ENCODE peak calls at places on chromosome 13, in seven cellular contexts. One of them, this sample, is unnamed.

GRCh38 chr13:75550159-75550567 is 572 bp downstream of the UCHL3 start:
- DNase-seq in K562: peak
- DNase-seq in H1: no peak
- DNase-seq in HepG2: peak
- DNase-seq in SK-N-SH: peak
- DNase-seq in GM12878: no peak
- DNase-seq in GM12891: no peak
- DNase-seq in this sample: no peak

GRCh38 chr13:21022056-21022693 is 39.2 kb downstream of the LATS2 start:
- DNase-seq in K562: no peak
- DNase-seq in H1: no peak
- DNase-seq in HepG2: peak
- DNase-seq in SK-N-SH: no peak
- DNase-seq in GM12878: no peak
- DNase-seq in GM12891: no peak
- DNase-seq in this sample: no peak

GRCh38 chr13:79987323-79987722 is 353.6 kb downstream of the SPRY2 start:
- DNase-seq in K562: no peak
- DNase-seq in H1: no peak
- DNase-seq in HepG2: no peak
- DNase-seq in SK-N-SH: no peak
- DNase-seq in GM12878: no peak
- DNase-seq in GM12891: no peak
- DNase-seq in this sample: no peak

GRCh38 chr13:93409816-93410215 is 183.2 kb downstream of the GPC6 start:
- DNase-seq in K562: no peak
- DNase-seq in H1: no peak
- DNase-seq in HepG2: no peak
- DNase-seq in SK-N-SH: no peak
- DNase-seq in GM12878: no peak
- DNase-seq in GM12891: no peak
- DNase-seq in this sample: no peak

GRCh38 chr13:80379245-80379644 is 38.3 kb upstream of the SPRY2 start:
- DNase-seq in K562: no peak
- DNase-seq in H1: no peak
- DNase-seq in HepG2: no peak
- DNase-seq in SK-N-SH: no peak
- DNase-seq in GM12878: no peak
- DNase-seq in GM12891: no peak
- DNase-seq in this sample: no peak

GRCh38 chr13:91236942-91237341 is 110.5 kb upstream of the MIR17HG start:
- DNase-seq in K562: no peak
- DNase-seq in H1: no peak
- DNase-seq in HepG2: no peak
- DNase-seq in SK-N-SH: no peak
- DNase-seq in GM12878: no peak
- DNase-seq in GM12891: no peak
- DNase-seq in this sample: no peak

GRCh38 chr13:104011505-104012270 is 945.5 kb upstream of the SLC10A2 start:
- DNase-seq in K562: no peak
- DNase-seq in H1: no peak
- DNase-seq in HepG2: no peak
- DNase-seq in SK-N-SH: no peak
- DNase-seq in GM12878: no peak
- DNase-seq in GM12891: no peak
- DNase-seq in this sample: no peak

GRCh38 chr13:20831254-20831653 is 57.5 kb upstream of the EEF1AKMT1 start:
- DNase-seq in K562: no peak
- DNase-seq in H1: no peak
- DNase-seq in HepG2: no peak
- DNase-seq in SK-N-SH: no peak
- DNase-seq in GM12878: no peak
- DNase-seq in GM12891: no peak
- DNase-seq in this sample: no peak

GRCh38 chr13:111905609-111905945 is 161.4 kb upstream of the SOX1 start:
- DNase-seq in K562: no peak
- DNase-seq in H1: no peak
- DNase-seq in HepG2: no peak
- DNase-seq in SK-N-SH: no peak
- DNase-seq in GM12878: no peak
- DNase-seq in GM12891: no peak
- DNase-seq in this sample: no peak

GRCh38 chr13:73096173-73097117 is 37.6 kb downstream of the KLF5 start:
- DNase-seq in K562: no peak
- DNase-seq in H1: no peak
- DNase-seq in HepG2: peak
- DNase-seq in SK-N-SH: no peak
- DNase-seq in GM12878: no peak
- DNase-seq in GM12891: no peak
- DNase-seq in this sample: no peak

GRCh38 chr13:35512271-35512920 is 35.9 kb upstream of the MAB21L1 start:
- DNase-seq in K562: no peak
- DNase-seq in H1: no peak
- DNase-seq in HepG2: no peak
- DNase-seq in SK-N-SH: no peak
- DNase-seq in GM12878: no peak
- DNase-seq in GM12891: no peak
- DNase-seq in this sample: no peak

GRCh38 chr13:75151081-75151643 is 330.8 kb downstream of the TBC1D4 start:
- DNase-seq in K562: no peak
- DNase-seq in H1: no peak
- DNase-seq in HepG2: no peak
- DNase-seq in SK-N-SH: no peak
- DNase-seq in GM12878: no peak
- DNase-seq in GM12891: no peak
- DNase-seq in this sample: no peak

GRCh38 chr13:40152145-40152544 is 496.7 kb downstream of the COG6 start:
- DNase-seq in K562: no peak
- DNase-seq in H1: no peak
- DNase-seq in HepG2: no peak
- DNase-seq in SK-N-SH: no peak
- DNase-seq in GM12878: no peak
- DNase-seq in GM12891: no peak
- DNase-seq in this sample: no peak

GRCh38 chr13:98169331-98169730 is 7.7 kb downstream of the RNF113B start:
- DNase-seq in K562: no peak
- DNase-seq in H1: no peak
- DNase-seq in HepG2: no peak
- DNase-seq in SK-N-SH: no peak
- DNase-seq in GM12878: no peak
- DNase-seq in GM12891: no peak
- DNase-seq in this sample: no peak

GRCh38 chr13:97629601-97630272 is 195.8 kb downstream of the RAP2A start:
- DNase-seq in K562: no peak
- DNase-seq in H1: no peak
- DNase-seq in HepG2: no peak
- DNase-seq in SK-N-SH: no peak
- DNase-seq in GM12878: no peak
- DNase-seq in GM12891: no peak
- DNase-seq in this sample: no peak

GRCh38 chr13:101415358-101416174 is 742 bp downstream of the NALCN start:
- DNase-seq in K562: no peak
- DNase-seq in H1: peak
- DNase-seq in HepG2: no peak
- DNase-seq in SK-N-SH: no peak
- DNase-seq in GM12878: no peak
- DNase-seq in GM12891: no peak
- DNase-seq in this sample: no peak

GRCh38 chr13:113823771-113824170 is 40.1 kb downstream of the GAS6 start:
- DNase-seq in K562: no peak
- DNase-seq in H1: no peak
- DNase-seq in HepG2: no peak
- DNase-seq in SK-N-SH: no peak
- DNase-seq in GM12878: no peak
- DNase-seq in GM12891: no peak
- DNase-seq in this sample: no peak

GRCh38 chr13:99312493-99312883 is 5.3 kb upstream of the GPR183 start:
- DNase-seq in K562: no peak
- DNase-seq in H1: no peak
- DNase-seq in HepG2: no peak
- DNase-seq in SK-N-SH: peak
- DNase-seq in GM12878: no peak
- DNase-seq in GM12891: no peak
- DNase-seq in this sample: no peak

GRCh38 chr13:35388979-35389378 is 87.5 kb downstream of the MAB21L1 start:
- DNase-seq in K562: no peak
- DNase-seq in H1: no peak
- DNase-seq in HepG2: no peak
- DNase-seq in SK-N-SH: peak
- DNase-seq in GM12878: no peak
- DNase-seq in GM12891: no peak
- DNase-seq in this sample: no peak

GRCh38 chr13:41402695-41403511 is 54.4 kb upstream of the RGCC start:
- DNase-seq in K562: peak
- DNase-seq in H1: peak
- DNase-seq in HepG2: peak
- DNase-seq in SK-N-SH: no peak
- DNase-seq in GM12878: no peak
- DNase-seq in GM12891: no peak
- DNase-seq in this sample: no peak

GRCh38 chr13:45297456-45298205 is 43.4 kb downstream of the TPT1 start:
- DNase-seq in K562: no peak
- DNase-seq in H1: no peak
- DNase-seq in HepG2: no peak
- DNase-seq in SK-N-SH: no peak
- DNase-seq in GM12878: no peak
- DNase-seq in GM12891: no peak
- DNase-seq in this sample: no peak

GRCh38 chr13:75936791-75937190 is 300.7 kb downstream of the LMO7 start:
- DNase-seq in K562: no peak
- DNase-seq in H1: no peak
- DNase-seq in HepG2: no peak
- DNase-seq in SK-N-SH: no peak
- DNase-seq in GM12878: no peak
- DNase-seq in GM12891: no peak
- DNase-seq in this sample: no peak

DNA sequence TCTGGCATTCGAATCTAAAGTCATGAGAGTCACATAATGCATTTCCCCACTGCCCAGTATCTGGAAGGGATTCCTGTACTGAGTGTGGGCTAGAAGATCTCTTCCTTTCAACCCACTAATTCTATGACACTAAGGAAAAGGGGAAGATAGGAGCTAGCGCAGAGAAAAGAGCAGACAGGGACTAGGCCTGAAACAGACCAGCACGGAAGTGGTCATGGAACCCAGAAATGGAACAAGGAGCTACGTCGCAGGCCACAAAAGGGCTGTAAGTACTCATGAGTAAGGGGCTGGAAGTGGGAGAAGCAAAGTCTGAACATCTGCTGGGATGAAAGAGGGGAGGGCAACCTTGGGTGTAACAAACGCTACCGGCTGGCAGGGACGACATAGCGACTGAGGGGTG is 8.6 kb downstream of the ABCC4 start:
- DNase-seq in K562: no peak
- DNase-seq in H1: no peak
- DNase-seq in HepG2: no peak
- DNase-seq in SK-N-SH: no peak
- DNase-seq in GM12878: no peak
- DNase-seq in GM12891: no peak
- DNase-seq in this sample: no peak
- TF ChIP-seq POLR2AphosphoS5 in K562: no peak
- TF ChIP-seq POLR2AphosphoS5 in H1: no peak
- TF ChIP-seq POLR2AphosphoS5 in HepG2: no peak
- TF ChIP-seq POLR2AphosphoS5 in SK-N-SH: no peak
- TF ChIP-seq POLR2AphosphoS5 in GM12878: no peak
- TF ChIP-seq POLR2AphosphoS5 in GM12891: no peak
- TF ChIP-seq POLR2AphosphoS5 in this sample: no peak

GRCh38 chr13:50119593-50119992 is 104.3 kb downstream of the KCNRG start:
- DNase-seq in K562: peak
- DNase-seq in H1: no peak
- DNase-seq in HepG2: no peak
- DNase-seq in SK-N-SH: peak
- DNase-seq in GM12878: no peak
- DNase-seq in GM12891: no peak
- DNase-seq in this sample: no peak
- TF ChIP-seq TAF1 in K562: no peak
- TF ChIP-seq TAF1 in H1: no peak
- TF ChIP-seq TAF1 in HepG2: no peak
- TF ChIP-seq TAF1 in SK-N-SH: no peak
- TF ChIP-seq TAF1 in GM12878: no peak
- TF ChIP-seq TAF1 in GM12891: no peak
- TF ChIP-seq TAF1 in this sample: no peak

GRCh38 chr13:26984337-26984736 is 187.3 kb downstream of the USP12 start:
- DNase-seq in K562: no peak
- DNase-seq in H1: no peak
- DNase-seq in HepG2: no peak
- DNase-seq in SK-N-SH: no peak
- DNase-seq in GM12878: no peak
- DNase-seq in GM12891: no peak
- DNase-seq in this sample: no peak

GRCh38 chr13:26988059-26988769 is 183.4 kb downstream of the USP12 start:
- DNase-seq in K562: peak
- DNase-seq in H1: no peak
- DNase-seq in HepG2: peak
- DNase-seq in SK-N-SH: no peak
- DNase-seq in GM12878: no peak
- DNase-seq in GM12891: no peak
- DNase-seq in this sample: no peak

GRCh38 chr13:26987614-26988013 is 184.0 kb downstream of the USP12 start:
- DNase-seq in K562: no peak
- DNase-seq in H1: no peak
- DNase-seq in HepG2: no peak
- DNase-seq in SK-N-SH: no peak
- DNase-seq in GM12878: no peak
- DNase-seq in GM12891: no peak
- DNase-seq in this sample: no peak

GRCh38 chr13:26983533-26984315 is 187.9 kb downstream of the USP12 start:
- DNase-seq in K562: no peak
- DNase-seq in H1: no peak
- DNase-seq in HepG2: no peak
- DNase-seq in SK-N-SH: no peak
- DNase-seq in GM12878: no peak
- DNase-seq in GM12891: no peak
- DNase-seq in this sample: no peak

DNA sequence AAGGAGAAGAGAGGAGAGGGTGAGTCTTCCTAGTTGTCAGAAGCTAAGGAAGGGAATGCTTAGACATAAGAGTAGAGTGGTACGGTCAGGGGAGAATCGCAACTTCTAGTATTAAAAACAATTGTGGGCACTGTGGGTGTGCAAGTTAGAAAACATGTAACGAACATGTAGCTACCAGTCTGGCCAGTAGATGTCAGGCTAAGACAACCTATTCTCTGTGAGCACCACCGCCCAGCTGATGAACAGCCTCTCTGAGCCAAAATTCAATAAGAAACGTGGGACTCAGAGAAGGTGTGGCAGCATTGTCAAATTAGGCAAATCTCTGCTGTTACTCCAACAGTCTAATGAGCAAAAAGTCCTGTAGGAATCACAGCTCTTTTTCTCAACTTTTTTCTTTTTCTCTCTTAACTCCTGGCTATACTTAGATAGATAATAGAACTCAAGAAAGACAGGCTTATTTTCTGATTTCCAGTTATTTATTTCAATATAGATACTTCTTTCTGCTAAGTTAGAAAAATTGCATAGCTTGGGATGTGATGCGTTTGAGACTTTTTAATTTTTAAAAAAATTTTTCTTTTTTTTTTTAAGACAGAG is 186.2 kb downstream of the USP12 start:
- DNase-seq in K562: peak
- DNase-seq in H1: peak
- DNase-seq in HepG2: peak
- DNase-seq in SK-N-SH: peak
- DNase-seq in GM12878: peak
- DNase-seq in GM12891: peak
- DNase-seq in this sample: peak
- TF ChIP-seq POLR2AphosphoS5 in K562: no peak
- TF ChIP-seq POLR2AphosphoS5 in H1: no peak
- TF ChIP-seq POLR2AphosphoS5 in HepG2: no peak
- TF ChIP-seq POLR2AphosphoS5 in SK-N-SH: no peak
- TF ChIP-seq POLR2AphosphoS5 in GM12878: no peak
- TF ChIP-seq POLR2AphosphoS5 in GM12891: no peak
- TF ChIP-seq POLR2AphosphoS5 in this sample: no peak

GRCh38 chr13:23744315-23744714 is 144.9 kb downstream of the MIPEP start:
- DNase-seq in K562: no peak
- DNase-seq in H1: no peak
- DNase-seq in HepG2: no peak
- DNase-seq in SK-N-SH: no peak
- DNase-seq in GM12878: no peak
- DNase-seq in GM12891: no peak
- DNase-seq in this sample: no peak
- TF ChIP-seq TAF1 in K562: no peak
- TF ChIP-seq TAF1 in H1: no peak
- TF ChIP-seq TAF1 in HepG2: no peak
- TF ChIP-seq TAF1 in SK-N-SH: no peak
- TF ChIP-seq TAF1 in GM12878: no peak
- TF ChIP-seq TAF1 in GM12891: no peak
- TF ChIP-seq TAF1 in this sample: no peak